ENCODE peak calls at places on chromosome 12, in eight cellular contexts. S is CD8-positive, alpha-beta T cell; H is upper lobe of right lung; W is OCI-LY7; J is breast epithelium; O is tibial artery; N is PC-9; E is psoas muscle. U is an unnamed sample.

GRCh38 chr12:127893875-127894635 is 372.9 kb upstream of the TMEM132C start:
- DNase-seq in O (no peak), W (peak; percentile 22), E (no peak), N (no peak), H (no peak), S (no peak), J (no peak), U (peak; percentile 28)

GRCh38 chr12:68003777-68004176 is 14.5 kb downstream of the IFNG-AS1 start:
- DNase-seq in O (no peak), W (no peak), N (no peak), E (no peak), H (no peak), S (no peak), J (no peak), U (no peak)

GRCh38 chr12:105933671-105934665 is 204.8 kb downstream of the NUAK1 start:
- DNase-seq in N (peak; percentile 65), H (no peak), W (no peak), E (peak; percentile 73), O (peak; percentile 54), J (no peak), S (no peak), U (peak; percentile 95)

GRCh38 chr12:131379758-131380157 is 331.1 kb upstream of the SFSWAP start:
- DNase-seq in E (no peak), J (no peak), N (no peak), W (no peak), H (no peak), O (no peak), S (no peak), U (no peak)

GRCh38 chr12:153080-153746 is 60.7 kb downstream of the SLC6A12 start:
- DNase-seq in N (peak; percentile 73), E (peak; percentile 64), H (peak; percentile 84), S (peak; percentile 15), O (peak; percentile 38), W (peak; percentile 87), J (no peak), U (peak; percentile 40)

GRCh38 chr12:110109037-110109836 is 14.9 kb upstream of the IFT81 start:
- DNase-seq in N (peak; percentile 33), H (peak; percentile 77), O (peak; percentile 96), E (peak; percentile 88), S (no peak), W (no peak), J (peak; percentile 66), U (peak; percentile 99)

GRCh38 chr12:28611115-28611435 is 420.8 kb downstream of the CCDC91 start:
- DNase-seq in W (no peak), N (peak; percentile 14), O (peak; percentile 33), E (no peak), S (no peak), H (no peak), J (no peak), U (peak; percentile 91)

GRCh38 chr12:50763637-50764115 is at the start of gene ATF1:
- DNase-seq in O (peak; percentile 90), E (peak; percentile 95), J (peak; percentile 87), S (peak; percentile 84), W (peak; percentile 94), N (peak; percentile 86), H (peak; percentile 96), U (peak; percentile 90)

GRCh38 chr12:121893901-121894540 is 5.4 kb downstream of the PSMD9 start:
- DNase-seq in W (peak; percentile 70), J (no peak), H (no peak), S (no peak), E (no peak), O (no peak), N (peak; percentile 34), U (peak; percentile 53)

GRCh38 chr12:64660237-64661018 is 50.1 kb downstream of the RASSF3 start:
- DNase-seq in W (no peak), S (no peak), J (no peak), H (no peak), E (no peak), O (no peak), N (no peak), U (no peak)

GRCh38 chr12:56020437-56021189 is at the start of gene IKZF4:
- DNase-seq in H (peak; percentile 72), N (no peak), E (peak; percentile 67), O (no peak), J (no peak), S (no peak), W (no peak), U (no peak)

GRCh38 chr12:88142610-88142991 is 494 bp downstream of the TMTC3 start:
- DNase-seq in S (peak; percentile 2), O (peak; percentile 52), J (peak; percentile 52), N (peak; percentile 27), H (peak; percentile 67), W (peak; percentile 24), E (peak; percentile 58), U (no peak)

GRCh38 chr12:6182279-6182898 is 17.8 kb upstream of the CD9 start:
- DNase-seq in W (no peak), O (peak; percentile 69), H (peak; percentile 91), S (no peak), N (peak; percentile 39), J (no peak), E (peak; percentile 64), U (peak; percentile 40)

GRCh38 chr12:57465747-57466505 is 6.3 kb downstream of the GLI1 start:
- DNase-seq in O (no peak), N (no peak), E (peak; percentile 42), H (no peak), S (no peak), J (no peak), W (no peak), U (no peak)

GRCh38 chr12:92928431-92928961 is 599 bp downstream of the EEA1 start:
- DNase-seq in H (no peak), O (peak; percentile 50), W (peak; percentile 49), E (peak; percentile 73), S (peak; percentile 20), J (peak; percentile 52), N (no peak), U (peak; percentile 28)

GRCh38 chr12:57175428-57176138 is 28.2 kb upstream of the LRP1-AS start:
- DNase-seq in J (peak; percentile 88), N (peak; percentile 89), W (peak; percentile 21), S (peak; percentile 11), H (peak; percentile 87), O (peak; percentile 89), E (peak; percentile 90), U (peak; percentile 44)

GRCh38 chr12:132132609-132133430 is 11.3 kb downstream of the DDX51 start:
- DNase-seq in W (no peak), S (no peak), N (no peak), O (no peak), J (no peak), H (peak; percentile 47), E (peak; percentile 45), U (no peak)

GRCh38 chr12:89544730-89545184 is 18.9 kb upstream of the POC1B start:
- DNase-seq in O (peak; percentile 29), J (peak; percentile 59), N (no peak), S (no peak), E (peak; percentile 75), H (peak; percentile 63), W (no peak), U (peak; percentile 24)

GRCh38 chr12:19951664-19952063 is 416.7 kb upstream of the PDE3A start:
- DNase-seq in N (no peak), S (no peak), O (no peak), J (no peak), W (no peak), H (no peak), E (no peak), U (no peak)

GRCh38 chr12:127964717-127965116 is 302.3 kb upstream of the TMEM132C start:
- DNase-seq in W (peak; percentile 11), N (no peak), E (no peak), O (no peak), H (no peak), S (no peak), J (no peak), U (peak; percentile 77)

GRCh38 chr12:89575405-89575804 is 49.6 kb upstream of the POC1B start:
- DNase-seq in N (no peak), S (no peak), H (no peak), J (no peak), W (no peak), O (no peak), E (no peak), U (no peak)

GRCh38 chr12:78181544-78182162 is 351.0 kb downstream of the NAV3 start:
- DNase-seq in E (no peak), W (peak; percentile 29), S (no peak), H (no peak), O (no peak), J (no peak), N (no peak), U (peak; percentile 23)
- TF ChIP-seq CTCF in E (no peak), W (peak; percentile 74), S (no peak), H (peak; percentile 26), O (no peak), J (no peak), N (peak; percentile 83), U (peak; percentile 62)

GRCh38 chr12:119227292-119227691 is 48.6 kb downstream of the HSPB8 start:
- DNase-seq in W (no peak), E (no peak), N (no peak), O (no peak), J (no peak), S (no peak), H (no peak), U (no peak)

GRCh38 chr12:119229837-119230236 is 51.1 kb downstream of the HSPB8 start:
- DNase-seq in H (no peak), O (no peak), J (no peak), N (peak; percentile 12), W (peak; percentile 51), S (no peak), E (peak; percentile 71), U (peak; percentile 66)

GRCh38 chr12:119229205-119229604 is 50.5 kb downstream of the HSPB8 start:
- DNase-seq in H (no peak), N (no peak), O (no peak), W (no peak), J (no peak), E (no peak), S (no peak), U (no peak)

GRCh38 chr12:119222222-119222951 is 43.7 kb downstream of the HSPB8 start:
- DNase-seq in E (no peak), N (no peak), W (no peak), J (no peak), O (no peak), H (no peak), S (no peak), U (no peak)

DNA sequence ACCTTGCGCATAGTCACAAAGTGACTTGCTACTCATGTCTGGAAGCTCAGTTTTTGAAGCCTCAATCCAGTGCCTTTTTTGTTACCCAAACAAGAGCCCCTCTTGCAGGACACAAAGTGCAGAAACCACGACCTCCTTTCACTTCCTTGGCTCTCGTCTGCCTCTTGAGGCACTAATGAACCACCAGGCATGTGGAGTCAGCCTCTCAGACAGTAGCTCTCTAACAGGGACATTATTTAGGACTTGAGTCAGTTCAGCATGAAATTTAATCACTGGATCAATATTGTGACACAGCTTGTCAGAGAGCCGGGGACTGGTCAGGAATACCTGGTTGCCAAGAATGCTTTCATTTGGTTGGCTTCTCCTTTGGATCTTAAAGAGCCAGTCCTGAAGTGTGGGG is 46.7 kb downstream of the HSPB8 start:
- DNase-seq in W (no peak), H (no peak), E (no peak), J (no peak), N (no peak), O (no peak), S (no peak), U (no peak)
- H3K4me3 ChIP-seq in W (no peak overlapping the region), H (no peak overlapping the region), E (no peak overlapping the region), J (no peak overlapping the region), N (no peak overlapping the region), O (no peak overlapping the region), S (no peak overlapping the region), U (no peak overlapping the region)

GRCh38 chr12:2057041-2057792 is 4.4 kb downstream of the CACNA1C start:
- DNase-seq in N (peak; percentile 21), S (peak; percentile 17), H (no peak), O (peak; percentile 66), E (peak; percentile 77), J (no peak), W (peak; percentile 78), U (peak; percentile 41)
- H3K27ac ChIP-seq in N (no peak overlapping the region), S (no peak overlapping the region), H (no peak overlapping the region), O (peak overlapping the region; percentile 96), E (no peak overlapping the region), J (peak overlapping the region; percentile 61), W (no peak overlapping the region), U (no peak overlapping the region)

GRCh38 chr12:14810953-14811483 is 3.0 kb downstream of the SMCO3 start:
- DNase-seq in S (no peak), H (no peak), E (no peak), O (no peak), W (peak; percentile 19), J (no peak), N (peak; percentile 63), U (peak; percentile 45)
- TF ChIP-seq CTCF in S (no peak), H (peak; percentile 34), E (peak; percentile 31), O (peak; percentile 22), W (peak; percentile 72), J (no peak), N (peak; percentile 66), U (peak; percentile 84)

U was measured in brain microvascular endothelial cell.